ENCODE peak calls at places on chromosomes 7 and 10, in six cellular contexts. One of them, this sample, is unnamed.

GRCh38 chr10:86635402-86635801 is 18.9 kb upstream of the OPN4 start:
- DNase-seq in endothelial cell of umbilical vein: no peak
- DNase-seq in breast epithelium: no peak
- DNase-seq in A549: no peak
- DNase-seq in esophagus squamous epithelium: no peak
- DNase-seq in sigmoid colon: no peak
- DNase-seq in this sample: no peak

GRCh38 chr7:503575-504111 is 16.0 kb downstream of the PDGFA start:
- DNase-seq in esophagus squamous epithelium: no peak
- DNase-seq in A549: peak; percentile 66
- DNase-seq in breast epithelium: no peak
- DNase-seq in sigmoid colon: peak; percentile 78
- DNase-seq in endothelial cell of umbilical vein: no peak
- DNase-seq in this sample: no peak

GRCh38 chr7:85593355-85593754 is 406.5 kb upstream of the SEMA3D start:
- DNase-seq in sigmoid colon: no peak
- DNase-seq in endothelial cell of umbilical vein: no peak
- DNase-seq in esophagus squamous epithelium: no peak
- DNase-seq in A549: no peak
- DNase-seq in breast epithelium: no peak
- DNase-seq in this sample: no peak

GRCh38 chr7:17300012-17300411 is 1.6 kb downstream of the AHR start:
- DNase-seq in endothelial cell of umbilical vein: no peak
- DNase-seq in sigmoid colon: no peak
- DNase-seq in A549: no peak
- DNase-seq in esophagus squamous epithelium: no peak
- DNase-seq in breast epithelium: no peak
- DNase-seq in this sample: peak; percentile 24

GRCh38 chr7:128265906-128266300 is 24.8 kb downstream of the LEP start:
- DNase-seq in esophagus squamous epithelium: no peak
- DNase-seq in breast epithelium: no peak
- DNase-seq in endothelial cell of umbilical vein: no peak
- DNase-seq in sigmoid colon: no peak
- DNase-seq in A549: no peak
- DNase-seq in this sample: no peak

GRCh38 chr10:93074597-93075368 is 1.1 kb downstream of the CYP26A1 start:
- DNase-seq in esophagus squamous epithelium: no peak
- DNase-seq in A549: no peak
- DNase-seq in endothelial cell of umbilical vein: no peak
- DNase-seq in breast epithelium: no peak
- DNase-seq in sigmoid colon: no peak
- DNase-seq in this sample: no peak

GRCh38 chr7:140485463-140486265 is 6.4 kb upstream of the MKRN1 start:
- DNase-seq in esophagus squamous epithelium: no peak
- DNase-seq in breast epithelium: no peak
- DNase-seq in A549: no peak
- DNase-seq in sigmoid colon: no peak
- DNase-seq in endothelial cell of umbilical vein: no peak
- DNase-seq in this sample: no peak

GRCh38 chr7:128409435-128410091 is at the start of gene IMPDH1:
- DNase-seq in A549: peak; percentile 93
- DNase-seq in endothelial cell of umbilical vein: no peak
- DNase-seq in sigmoid colon: peak; percentile 96
- DNase-seq in breast epithelium: peak; percentile 92
- DNase-seq in esophagus squamous epithelium: peak; percentile 42
- DNase-seq in this sample: peak; percentile 80

GRCh38 chr10:4807803-4808507 is 18.1 kb upstream of the AKR1E2 start:
- DNase-seq in A549: peak; percentile 38
- DNase-seq in sigmoid colon: no peak
- DNase-seq in esophagus squamous epithelium: no peak
- DNase-seq in breast epithelium: no peak
- DNase-seq in endothelial cell of umbilical vein: peak; percentile 93
- DNase-seq in this sample: no peak

GRCh38 chr10:80292607-80293239 is 3.3 kb upstream of the MAT1A start:
- DNase-seq in A549: no peak
- DNase-seq in breast epithelium: no peak
- DNase-seq in sigmoid colon: no peak
- DNase-seq in endothelial cell of umbilical vein: no peak
- DNase-seq in esophagus squamous epithelium: no peak
- DNase-seq in this sample: no peak

GRCh38 chr7:122709930-122710646 is 7.4 kb upstream of the RNF148 start:
- DNase-seq in breast epithelium: no peak
- DNase-seq in sigmoid colon: no peak
- DNase-seq in esophagus squamous epithelium: no peak
- DNase-seq in A549: no peak
- DNase-seq in endothelial cell of umbilical vein: no peak
- DNase-seq in this sample: no peak

GRCh38 chr7:92798517-92799249 is 37.7 kb downstream of the CDK6 start:
- DNase-seq in esophagus squamous epithelium: no peak
- DNase-seq in A549: no peak
- DNase-seq in sigmoid colon: no peak
- DNase-seq in endothelial cell of umbilical vein: peak; percentile 25
- DNase-seq in breast epithelium: no peak
- DNase-seq in this sample: no peak

GRCh38 chr7:90345548-90346319 is 782 bp upstream of the GTPBP10 start:
- DNase-seq in breast epithelium: no peak
- DNase-seq in A549: no peak
- DNase-seq in endothelial cell of umbilical vein: peak; percentile 60
- DNase-seq in esophagus squamous epithelium: no peak
- DNase-seq in sigmoid colon: no peak
- DNase-seq in this sample: peak; percentile 57

GRCh38 chr10:20962165-20962564 is 65.1 kb upstream of the NEBL start:
- DNase-seq in esophagus squamous epithelium: no peak
- DNase-seq in breast epithelium: no peak
- DNase-seq in endothelial cell of umbilical vein: no peak
- DNase-seq in sigmoid colon: no peak
- DNase-seq in A549: no peak
- DNase-seq in this sample: no peak

GRCh38 chr10:99834410-99834809 is 52.0 kb downstream of the ABCC2 start:
- DNase-seq in endothelial cell of umbilical vein: no peak
- DNase-seq in A549: peak; percentile 92
- DNase-seq in esophagus squamous epithelium: no peak
- DNase-seq in sigmoid colon: no peak
- DNase-seq in breast epithelium: no peak
- DNase-seq in this sample: peak; percentile 21

GRCh38 chr7:70728873-70729552 is 402.9 kb upstream of the GALNT17 start:
- DNase-seq in breast epithelium: no peak
- DNase-seq in endothelial cell of umbilical vein: no peak
- DNase-seq in sigmoid colon: no peak
- DNase-seq in esophagus squamous epithelium: no peak
- DNase-seq in A549: no peak
- DNase-seq in this sample: no peak

GRCh38 chr7:362416-363096 is 72.6 kb downstream of the FOXL3 start:
- DNase-seq in breast epithelium: no peak
- DNase-seq in A549: no peak
- DNase-seq in sigmoid colon: peak; percentile 63
- DNase-seq in esophagus squamous epithelium: no peak
- DNase-seq in endothelial cell of umbilical vein: peak; percentile 58
- DNase-seq in this sample: no peak

GRCh38 chr10:33487014-33487776 is 152.7 kb upstream of the NRP1 start:
- DNase-seq in sigmoid colon: no peak
- DNase-seq in breast epithelium: no peak
- DNase-seq in endothelial cell of umbilical vein: no peak
- DNase-seq in esophagus squamous epithelium: no peak
- DNase-seq in A549: no peak
- DNase-seq in this sample: no peak

GRCh38 chr10:71749396-71749795 is 23.9 kb downstream of the VSIR start:
- DNase-seq in endothelial cell of umbilical vein: no peak
- DNase-seq in sigmoid colon: no peak
- DNase-seq in A549: no peak
- DNase-seq in esophagus squamous epithelium: no peak
- DNase-seq in breast epithelium: no peak
- DNase-seq in this sample: no peak

GRCh38 chr7:81659697-81660395 is 110.0 kb downstream of the HGF start:
- DNase-seq in sigmoid colon: no peak
- DNase-seq in A549: no peak
- DNase-seq in breast epithelium: no peak
- DNase-seq in esophagus squamous epithelium: no peak
- DNase-seq in endothelial cell of umbilical vein: no peak
- DNase-seq in this sample: no peak

GRCh38 chr10:8050561-8051108 is 3.9 kb upstream of the GATA3 start:
- DNase-seq in A549: peak; percentile 28
- DNase-seq in sigmoid colon: no peak
- DNase-seq in breast epithelium: no peak
- DNase-seq in esophagus squamous epithelium: no peak
- DNase-seq in endothelial cell of umbilical vein: no peak
- DNase-seq in this sample: peak; percentile 13

GRCh38 chr7:42237162-42237821 is at the start of gene GLI3:
- DNase-seq in A549: peak; percentile 60
- DNase-seq in breast epithelium: peak; percentile 85
- DNase-seq in sigmoid colon: peak; percentile 98
- DNase-seq in esophagus squamous epithelium: no peak
- DNase-seq in endothelial cell of umbilical vein: peak; percentile 90
- DNase-seq in this sample: no peak
- TF ChIP-seq POLR2A in A549: no peak
- TF ChIP-seq POLR2A in breast epithelium: peak; percentile 49
- TF ChIP-seq POLR2A in sigmoid colon: peak; percentile 30
- TF ChIP-seq POLR2A in esophagus squamous epithelium: peak; percentile 65
- TF ChIP-seq POLR2A in endothelial cell of umbilical vein: peak; percentile 75
- TF ChIP-seq POLR2A in this sample: no peak

GRCh38 chr7:50308301-50309129 is 4.0 kb downstream of the IKZF1 start:
- DNase-seq in sigmoid colon: peak; percentile 54
- DNase-seq in A549: no peak
- DNase-seq in endothelial cell of umbilical vein: no peak
- DNase-seq in breast epithelium: no peak
- DNase-seq in esophagus squamous epithelium: no peak
- DNase-seq in this sample: no peak

GRCh38 chr7:50309736-50310135 is 5.2 kb downstream of the IKZF1 start:
- DNase-seq in A549: no peak
- DNase-seq in breast epithelium: no peak
- DNase-seq in esophagus squamous epithelium: no peak
- DNase-seq in sigmoid colon: no peak
- DNase-seq in endothelial cell of umbilical vein: no peak
- DNase-seq in this sample: no peak

GRCh38 chr7:50312176-50312575 is 7.7 kb downstream of the IKZF1 start:
- DNase-seq in esophagus squamous epithelium: no peak
- DNase-seq in sigmoid colon: no peak
- DNase-seq in endothelial cell of umbilical vein: no peak
- DNase-seq in breast epithelium: no peak
- DNase-seq in A549: no peak
- DNase-seq in this sample: no peak

GRCh38 chr7:50309130-50309478 is 4.6 kb downstream of the IKZF1 start:
- DNase-seq in A549: no peak
- DNase-seq in endothelial cell of umbilical vein: no peak
- DNase-seq in sigmoid colon: no peak
- DNase-seq in esophagus squamous epithelium: no peak
- DNase-seq in breast epithelium: no peak
- DNase-seq in this sample: no peak

DNA sequence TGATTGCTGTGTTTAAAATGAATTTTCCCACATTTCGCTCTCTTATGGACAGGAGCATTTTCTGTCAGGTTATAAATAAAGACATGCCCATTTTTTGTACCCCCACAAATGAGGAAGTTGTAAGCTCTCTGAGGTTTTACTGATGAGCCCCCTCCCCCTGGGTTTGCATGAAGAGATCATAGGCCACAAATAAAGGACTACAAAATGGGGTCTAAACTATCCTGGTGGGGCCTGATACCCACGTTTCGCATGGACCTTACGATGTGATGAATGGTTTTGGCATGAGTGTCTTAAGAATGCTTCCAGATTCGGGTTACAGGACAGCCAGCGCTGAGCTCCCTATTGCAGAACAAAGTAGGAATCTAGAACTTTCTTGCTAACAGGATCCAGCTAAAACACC is 5.8 kb downstream of the IKZF1 start:
- DNase-seq in sigmoid colon: no peak
- DNase-seq in breast epithelium: no peak
- DNase-seq in endothelial cell of umbilical vein: no peak
- DNase-seq in esophagus squamous epithelium: no peak
- DNase-seq in A549: no peak
- DNase-seq in this sample: no peak
- TF ChIP-seq POLR2A in sigmoid colon: no peak
- TF ChIP-seq POLR2A in breast epithelium: no peak
- TF ChIP-seq POLR2A in endothelial cell of umbilical vein: no peak
- TF ChIP-seq POLR2A in esophagus squamous epithelium: no peak
- TF ChIP-seq POLR2A in A549: no peak
- TF ChIP-seq POLR2A in this sample: no peak

DNA sequence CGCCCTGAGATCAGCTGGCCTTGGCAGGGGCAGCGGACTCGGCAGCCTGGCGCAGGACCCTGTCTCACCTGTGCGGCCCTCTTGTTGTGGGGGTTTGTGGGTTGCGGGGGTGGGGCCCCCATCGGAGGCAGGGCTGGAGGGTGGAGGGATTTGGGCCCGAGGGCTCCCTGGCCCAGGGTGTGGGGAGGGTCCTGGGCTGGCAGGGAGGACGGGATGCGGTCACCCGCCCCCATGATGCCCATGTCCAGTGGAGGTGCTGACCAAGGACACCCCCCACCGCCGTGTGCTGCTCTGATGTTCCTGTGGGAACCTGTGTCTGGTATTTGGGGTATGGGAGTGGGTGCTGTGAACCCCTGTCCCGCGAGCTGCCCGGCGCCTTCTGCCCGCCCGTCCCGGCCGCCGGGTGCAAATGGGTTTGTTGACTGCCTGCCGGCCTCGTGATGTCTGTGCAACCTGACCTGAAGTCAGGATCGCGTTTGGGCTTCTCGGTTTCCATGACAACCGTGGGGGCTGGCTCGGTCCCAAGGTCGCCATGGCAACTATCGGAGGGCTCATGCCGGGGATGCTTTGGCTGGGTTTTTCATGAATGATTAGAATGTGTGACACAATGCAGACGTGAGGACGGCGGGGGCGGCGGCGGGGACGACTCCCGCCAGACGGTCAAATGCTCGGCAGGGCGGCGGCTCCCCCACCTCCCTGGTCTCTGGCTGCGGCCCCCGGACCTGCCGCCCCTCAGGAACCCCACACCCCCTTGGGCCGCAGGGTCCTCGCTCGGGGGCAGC is 7.3 kb downstream of the MAFK start:
- DNase-seq in A549: peak; percentile 86
- DNase-seq in sigmoid colon: peak; percentile 96
- DNase-seq in esophagus squamous epithelium: no peak
- DNase-seq in breast epithelium: peak; percentile 90
- DNase-seq in endothelial cell of umbilical vein: peak; percentile 100
- DNase-seq in this sample: peak; percentile 86
- TF ChIP-seq POLR2A in A549: peak; percentile 14
- TF ChIP-seq POLR2A in sigmoid colon: no peak
- TF ChIP-seq POLR2A in esophagus squamous epithelium: peak; percentile 17
- TF ChIP-seq POLR2A in breast epithelium: no peak
- TF ChIP-seq POLR2A in endothelial cell of umbilical vein: no peak
- TF ChIP-seq POLR2A in this sample: no peak

DNA sequence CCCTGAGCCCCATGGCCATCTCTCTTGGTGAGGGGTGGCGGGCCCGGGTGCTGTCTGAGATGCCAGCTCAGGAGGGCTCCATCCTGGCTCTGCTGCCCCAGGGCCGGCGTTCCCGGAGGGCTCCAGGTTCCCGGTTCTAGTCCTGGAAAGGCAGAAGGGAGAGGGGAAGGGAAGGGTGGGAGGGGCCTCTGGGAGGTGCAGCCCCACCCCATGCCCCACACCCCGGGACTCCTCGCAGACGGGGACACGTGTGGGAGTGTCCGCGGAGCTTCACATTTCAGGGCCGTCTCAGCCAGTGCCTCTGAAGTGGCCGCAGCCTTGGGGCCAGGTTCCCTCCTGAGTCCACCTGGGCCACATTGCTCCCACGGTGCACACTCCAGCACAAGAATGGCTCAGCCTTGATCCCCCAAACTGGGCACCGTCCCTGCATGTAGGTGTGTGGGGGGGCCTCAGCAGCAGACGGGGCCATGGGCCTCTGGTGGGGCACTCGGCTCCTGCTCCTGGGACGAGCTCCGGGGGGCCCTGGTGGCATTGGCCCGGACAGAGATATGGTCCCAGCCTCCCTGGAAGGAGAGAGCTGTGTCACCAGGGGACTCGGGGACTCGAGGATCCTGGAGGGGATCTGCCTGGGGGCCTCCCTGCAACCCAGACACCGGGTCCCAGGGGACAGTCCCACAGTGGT is 5.8 kb downstream of the BHLHA15 start:
- DNase-seq in breast epithelium: peak; percentile 35
- DNase-seq in sigmoid colon: peak; percentile 50
- DNase-seq in endothelial cell of umbilical vein: no peak
- DNase-seq in esophagus squamous epithelium: no peak
- DNase-seq in A549: no peak
- DNase-seq in this sample: no peak
- TF ChIP-seq POLR2A in breast epithelium: no peak
- TF ChIP-seq POLR2A in sigmoid colon: no peak
- TF ChIP-seq POLR2A in endothelial cell of umbilical vein: no peak
- TF ChIP-seq POLR2A in esophagus squamous epithelium: no peak
- TF ChIP-seq POLR2A in A549: no peak
- TF ChIP-seq POLR2A in this sample: no peak